ENCODE peak calls at places on chromosomes 11 and 22, in four cellular contexts. F is cardiac muscle cell, R is stomach, W is colonic mucosa. B is an unnamed sample.

GRCh38 chr11:117189941-117190544 is 9.1 kb upstream of the TAGLN start:
- DNase-seq in F (no peak), R (no peak), W (no peak), B (peak; percentile 32)

GRCh38 chr11:102010776-102011500 is 36.3 kb upstream of the CFAP300 start:
- DNase-seq in F (peak; percentile 68), R (peak; percentile 67), W (peak; percentile 76), B (peak; percentile 83)

GRCh38 chr11:3167143-3168119 is 2.3 kb upstream of the OSBPL5 start:
- DNase-seq in F (peak; percentile 0), R (no peak), W (no peak), B (peak; percentile 24)

GRCh38 chr11:96424693-96425092 is 34.9 kb downstream of the JRKL start:
- DNase-seq in F (no peak), R (no peak), W (no peak), B (no peak)

GRCh38 chr11:119339581-119340334 is 925 bp downstream of the C1QTNF5 start:
- DNase-seq in F (peak; percentile 87), R (peak; percentile 73), W (peak; percentile 71), B (peak; percentile 81)

GRCh38 chr11:35272391-35272821 is 133.4 kb downstream of the CD44 start:
- DNase-seq in F (no peak), R (no peak), W (no peak), B (no peak)

GRCh38 chr11:12201016-12201985 is 90.9 kb downstream of the MICAL2 start:
- DNase-seq in F (peak; percentile 72), R (no peak), W (no peak), B (no peak)

GRCh38 chr22:20405291-20405930 is 11.5 kb downstream of the ZNF74 start:
- DNase-seq in F (no peak), R (no peak), W (no peak), B (no peak)

GRCh38 chr11:94025695-94026394 is 4.7 kb downstream of the HEPHL1 start:
- DNase-seq in F (no peak), R (no peak), W (no peak), B (no peak)

GRCh38 chr11:1458340-1459218 is 28.0 kb downstream of the MOB2 start:
- DNase-seq in F (peak; percentile 73), R (peak; percentile 82), W (peak; percentile 80), B (peak; percentile 85)

GRCh38 chr22:22082229-22082835 is 99.7 kb upstream of the TOP3B start:
- DNase-seq in F (no peak), R (no peak), W (no peak), B (no peak)

GRCh38 chr22:25942126-25942988 is 200.4 kb downstream of the MYO18B start:
- DNase-seq in F (no peak), R (no peak), W (no peak), B (no peak)

GRCh38 chr11:88508808-88509581 is 171.5 kb upstream of the CTSC start:
- DNase-seq in F (peak; percentile 55), R (no peak), W (peak; percentile 18), B (peak; percentile 53)

GRCh38 chr22:22692707-22693530 is 48.5 kb downstream of the GGTLC2 start:
- DNase-seq in F (no peak), R (peak; percentile 75), W (peak; percentile 84), B (no peak)

GRCh38 chr11:121141051-121141450 is 40.0 kb downstream of the TECTA start:
- DNase-seq in F (no peak), R (no peak), W (no peak), B (no peak)

GRCh38 chr11:64990222-64990918 is 6.4 kb downstream of the BATF2 start:
- DNase-seq in F (no peak), R (no peak), W (no peak), B (peak; percentile 58)
- H3K27ac ChIP-seq in F (no peak overlapping the region), R (peak overlapping the region; percentile 40), W (no peak overlapping the region), B (peak overlapping the region; percentile 73)

GRCh38 chr22:46508391-46508999 is 28.9 kb downstream of the CELSR1 start:
- DNase-seq in F (no peak), R (no peak), W (no peak), B (no peak)
- H3K4me1 ChIP-seq in F (peaks cover 16% of the 10 kb centered on the region), R (no peaks in the 10 kb centered on the region), W (no peaks in the 10 kb centered on the region), B (no peaks in the 10 kb centered on the region)

DNA sequence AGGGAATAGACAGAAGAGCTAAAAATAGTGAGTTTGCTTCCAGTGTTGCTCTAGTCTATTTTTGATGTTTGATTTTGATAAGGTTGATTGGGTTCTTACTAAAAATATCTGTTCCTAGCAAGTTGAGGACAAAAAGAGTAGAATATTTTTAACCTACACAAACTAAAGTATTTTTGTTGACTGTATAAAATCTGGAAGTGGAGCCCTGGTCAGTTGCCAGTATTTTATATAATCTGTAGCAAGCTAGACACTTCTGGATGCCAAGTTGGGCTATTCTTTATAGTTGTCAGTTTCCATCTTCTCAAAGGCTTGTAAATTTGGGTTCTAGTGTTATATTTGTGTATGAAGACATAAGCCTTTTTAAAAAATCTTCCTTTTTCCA is 56.6 kb downstream of the HSD17B12 start:
- DNase-seq in F (no peak), R (no peak), W (no peak), B (no peak)
- H3K27ac ChIP-seq in F (peak overlapping the region; percentile 97), R (peak overlapping the region; percentile 44), W (no peak overlapping the region), B (no peak overlapping the region)

GRCh38 chr11:14299921-14300320 is 59.1 kb downstream of the RRAS2 start:
- DNase-seq in F (no peak), R (no peak), W (no peak), B (no peak)
- H3K4me1 ChIP-seq in F (peaks cover 11% of the 10 kb centered on the region), R (peaks cover 27% of the 10 kb centered on the region), W (peaks cover 3% of the 10 kb centered on the region), B (peaks cover 16% of the 10 kb centered on the region)

GRCh38 chr11:46693597-46694012 is 6.8 kb downstream of the ARHGAP1 start:
- DNase-seq in F (no peak), R (no peak), W (no peak), B (no peak)
- H3K27ac ChIP-seq in F (no peak overlapping the region), R (peak overlapping the region; percentile 52), W (no peak overlapping the region), B (no peak overlapping the region)